ENCODE peak calls at places on chromosomes 11 and 22, in four cellular contexts. One of them, this sample, is unnamed.

GRCh38 chr22:30825711-30826505 is 131.2 kb downstream of the OSBP2 start:
- DNase-seq in T-helper 17 cell: no peak
- DNase-seq in SK-N-SH: no peak
- DNase-seq in anterior cingulate cortex: no peak
- DNase-seq in this sample: no peak

GRCh38 chr11:29075726-29076125 is 941.1 kb downstream of the KCNA4 start:
- DNase-seq in T-helper 17 cell: no peak
- DNase-seq in anterior cingulate cortex: no peak
- DNase-seq in SK-N-SH: no peak
- DNase-seq in this sample: no peak

GRCh38 chr22:42805998-42806481 is 51.0 kb downstream of the ARFGAP3 start:
- DNase-seq in T-helper 17 cell: no peak
- DNase-seq in anterior cingulate cortex: no peak
- DNase-seq in SK-N-SH: no peak
- DNase-seq in this sample: peak

GRCh38 chr11:82523141-82523540 is 210.5 kb downstream of the FAM181B start:
- DNase-seq in T-helper 17 cell: no peak
- DNase-seq in SK-N-SH: no peak
- DNase-seq in anterior cingulate cortex: peak
- DNase-seq in this sample: no peak

GRCh38 chr11:46210133-46210636 is 67.3 kb upstream of the CREB3L1 start:
- DNase-seq in SK-N-SH: no peak
- DNase-seq in anterior cingulate cortex: no peak
- DNase-seq in T-helper 17 cell: no peak
- DNase-seq in this sample: no peak

GRCh38 chr11:134951305-134951700 is 539.3 kb upstream of the B3GAT1 start:
- DNase-seq in SK-N-SH: no peak
- DNase-seq in T-helper 17 cell: no peak
- DNase-seq in anterior cingulate cortex: peak
- DNase-seq in this sample: peak

GRCh38 chr11:9455722-9456121 is 5.1 kb upstream of the ZNF143 start:
- DNase-seq in SK-N-SH: no peak
- DNase-seq in T-helper 17 cell: no peak
- DNase-seq in anterior cingulate cortex: no peak
- DNase-seq in this sample: no peak

GRCh38 chr11:102062106-102062505 is 14.9 kb downstream of the CFAP300 start:
- DNase-seq in SK-N-SH: no peak
- DNase-seq in anterior cingulate cortex: no peak
- DNase-seq in T-helper 17 cell: no peak
- DNase-seq in this sample: no peak

GRCh38 chr11:57324154-57324885 is 432 bp downstream of the TNKS1BP1 start:
- DNase-seq in anterior cingulate cortex: no peak
- DNase-seq in T-helper 17 cell: no peak
- DNase-seq in SK-N-SH: peak
- DNase-seq in this sample: peak

GRCh38 chr22:26857169-26857568 is 199.8 kb downstream of the MIAT start:
- DNase-seq in SK-N-SH: no peak
- DNase-seq in T-helper 17 cell: no peak
- DNase-seq in anterior cingulate cortex: no peak
- DNase-seq in this sample: no peak

GRCh38 chr22:33803371-33803770 is 116.9 kb downstream of the LARGE1 start:
- DNase-seq in anterior cingulate cortex: no peak
- DNase-seq in SK-N-SH: no peak
- DNase-seq in T-helper 17 cell: no peak
- DNase-seq in this sample: no peak

GRCh38 chr11:96827164-96827563 is 437.4 kb downstream of the JRKL start:
- DNase-seq in T-helper 17 cell: no peak
- DNase-seq in SK-N-SH: peak
- DNase-seq in anterior cingulate cortex: no peak
- DNase-seq in this sample: peak

GRCh38 chr11:127601578-127601977 is 601.0 kb upstream of the KIRREL3 start:
- DNase-seq in SK-N-SH: no peak
- DNase-seq in anterior cingulate cortex: no peak
- DNase-seq in T-helper 17 cell: no peak
- DNase-seq in this sample: peak

GRCh38 chr11:1936781-1937615 is 10.1 kb upstream of the MRPL23 start:
- DNase-seq in anterior cingulate cortex: no peak
- DNase-seq in T-helper 17 cell: peak
- DNase-seq in SK-N-SH: peak
- DNase-seq in this sample: peak

GRCh38 chr11:131423715-131424114 is 53.3 kb downstream of the NTM start:
- DNase-seq in T-helper 17 cell: no peak
- DNase-seq in SK-N-SH: no peak
- DNase-seq in anterior cingulate cortex: no peak
- DNase-seq in this sample: no peak

GRCh38 chr11:62931501-62932278 is 10.5 kb upstream of the CHRM1 start:
- DNase-seq in anterior cingulate cortex: no peak
- DNase-seq in SK-N-SH: no peak
- DNase-seq in T-helper 17 cell: no peak
- DNase-seq in this sample: peak

GRCh38 chr22:39943366-39943765 is 16.8 kb upstream of the TMA7B start:
- DNase-seq in anterior cingulate cortex: no peak
- DNase-seq in SK-N-SH: no peak
- DNase-seq in T-helper 17 cell: no peak
- DNase-seq in this sample: peak

GRCh38 chr22:35540600-35541253 is at the start of gene RASD2:
- DNase-seq in T-helper 17 cell: peak
- DNase-seq in anterior cingulate cortex: no peak
- DNase-seq in SK-N-SH: no peak
- DNase-seq in this sample: peak

GRCh38 chr11:60866911-60867870 is at the start of gene ZP1:
- DNase-seq in SK-N-SH: no peak
- DNase-seq in anterior cingulate cortex: no peak
- DNase-seq in T-helper 17 cell: no peak
- DNase-seq in this sample: no peak

This sample was measured in H7.